ENCODE peak calls at places on chromosome X, in nine cellular contexts. One of them, this sample, is unnamed.

GRCh38 chrX:135974279-135974856 is 580 bp upstream of the MMGT1 start:
- DNase-seq in substantia nigra: peak; percentile 74
- DNase-seq in CD4-positive, CD25-positive, alpha-beta regulatory T cell: peak; percentile 67
- DNase-seq in non-pigmented ciliary epithelial cell: no peak
- DNase-seq in anterior cingulate cortex: peak; percentile 80
- DNase-seq in stimulated activated CD8-positive, alpha-beta memory T cell treated with anti-CD3 and anti-CD28 coated beads, Interleukin-15, amount 100 ng/mL, for 48 hours: peak; percentile 33
- DNase-seq in glutamatergic neuron: peak; percentile 80
- DNase-seq in CD8-positive, alpha-beta memory T cell: peak; percentile 81
- DNase-seq in ovary: peak; percentile 73
- DNase-seq in this sample: peak; percentile 14

GRCh38 chrX:28225508-28225907 is 244.3 kb upstream of the DCAF8L1 start:
- DNase-seq in substantia nigra: no peak
- DNase-seq in CD4-positive, CD25-positive, alpha-beta regulatory T cell: no peak
- DNase-seq in non-pigmented ciliary epithelial cell: no peak
- DNase-seq in anterior cingulate cortex: no peak
- DNase-seq in stimulated activated CD8-positive, alpha-beta memory T cell treated with anti-CD3 and anti-CD28 coated beads, Interleukin-15, amount 100 ng/mL, for 48 hours: no peak
- DNase-seq in glutamatergic neuron: no peak
- DNase-seq in CD8-positive, alpha-beta memory T cell: no peak
- DNase-seq in ovary: no peak
- DNase-seq in this sample: no peak

GRCh38 chrX:120302434-120302833 is 8.8 kb downstream of the TMEM255A start:
- DNase-seq in substantia nigra: peak; percentile 2
- DNase-seq in CD4-positive, CD25-positive, alpha-beta regulatory T cell: peak; percentile 81
- DNase-seq in non-pigmented ciliary epithelial cell: no peak
- DNase-seq in anterior cingulate cortex: no peak
- DNase-seq in stimulated activated CD8-positive, alpha-beta memory T cell treated with anti-CD3 and anti-CD28 coated beads, Interleukin-15, amount 100 ng/mL, for 48 hours: peak; percentile 22
- DNase-seq in glutamatergic neuron: no peak
- DNase-seq in CD8-positive, alpha-beta memory T cell: peak; percentile 77
- DNase-seq in ovary: no peak
- DNase-seq in this sample: peak; percentile 51

GRCh38 chrX:107503996-107504395 is 54.5 kb downstream of the FRMPD3 start:
- DNase-seq in substantia nigra: no peak
- DNase-seq in CD4-positive, CD25-positive, alpha-beta regulatory T cell: no peak
- DNase-seq in non-pigmented ciliary epithelial cell: no peak
- DNase-seq in anterior cingulate cortex: no peak
- DNase-seq in stimulated activated CD8-positive, alpha-beta memory T cell treated with anti-CD3 and anti-CD28 coated beads, Interleukin-15, amount 100 ng/mL, for 48 hours: no peak
- DNase-seq in glutamatergic neuron: no peak
- DNase-seq in CD8-positive, alpha-beta memory T cell: no peak
- DNase-seq in ovary: no peak
- DNase-seq in this sample: no peak

GRCh38 chrX:103792916-103793540 is 16.4 kb downstream of the PLP1 start:
- DNase-seq in substantia nigra: no peak
- DNase-seq in CD4-positive, CD25-positive, alpha-beta regulatory T cell: no peak
- DNase-seq in non-pigmented ciliary epithelial cell: no peak
- DNase-seq in anterior cingulate cortex: no peak
- DNase-seq in stimulated activated CD8-positive, alpha-beta memory T cell treated with anti-CD3 and anti-CD28 coated beads, Interleukin-15, amount 100 ng/mL, for 48 hours: no peak
- DNase-seq in glutamatergic neuron: no peak
- DNase-seq in CD8-positive, alpha-beta memory T cell: no peak
- DNase-seq in ovary: no peak
- DNase-seq in this sample: no peak

GRCh38 chrX:13386636-13387035 is 66.8 kb upstream of the ATXN3L start:
- DNase-seq in substantia nigra: no peak
- DNase-seq in CD4-positive, CD25-positive, alpha-beta regulatory T cell: no peak
- DNase-seq in non-pigmented ciliary epithelial cell: no peak
- DNase-seq in anterior cingulate cortex: no peak
- DNase-seq in stimulated activated CD8-positive, alpha-beta memory T cell treated with anti-CD3 and anti-CD28 coated beads, Interleukin-15, amount 100 ng/mL, for 48 hours: no peak
- DNase-seq in glutamatergic neuron: no peak
- DNase-seq in CD8-positive, alpha-beta memory T cell: no peak
- DNase-seq in ovary: no peak
- DNase-seq in this sample: no peak

GRCh38 chrX:7076245-7076661 is 71.3 kb upstream of the STS start:
- DNase-seq in substantia nigra: no peak
- DNase-seq in CD4-positive, CD25-positive, alpha-beta regulatory T cell: no peak
- DNase-seq in non-pigmented ciliary epithelial cell: no peak
- DNase-seq in anterior cingulate cortex: no peak
- DNase-seq in stimulated activated CD8-positive, alpha-beta memory T cell treated with anti-CD3 and anti-CD28 coated beads, Interleukin-15, amount 100 ng/mL, for 48 hours: no peak
- DNase-seq in glutamatergic neuron: no peak
- DNase-seq in CD8-positive, alpha-beta memory T cell: no peak
- DNase-seq in ovary: no peak
- DNase-seq in this sample: no peak

GRCh38 chrX:41605144-41605543 is 83.6 kb upstream of the GPR34 start:
- DNase-seq in substantia nigra: no peak
- DNase-seq in CD4-positive, CD25-positive, alpha-beta regulatory T cell: no peak
- DNase-seq in non-pigmented ciliary epithelial cell: no peak
- DNase-seq in anterior cingulate cortex: no peak
- DNase-seq in stimulated activated CD8-positive, alpha-beta memory T cell treated with anti-CD3 and anti-CD28 coated beads, Interleukin-15, amount 100 ng/mL, for 48 hours: no peak
- DNase-seq in glutamatergic neuron: no peak
- DNase-seq in CD8-positive, alpha-beta memory T cell: no peak
- DNase-seq in ovary: no peak
- DNase-seq in this sample: no peak

GRCh38 chrX:11458175-11458574 is 165.0 kb downstream of the AMELX start:
- DNase-seq in substantia nigra: no peak
- DNase-seq in CD4-positive, CD25-positive, alpha-beta regulatory T cell: no peak
- DNase-seq in non-pigmented ciliary epithelial cell: no peak
- DNase-seq in anterior cingulate cortex: no peak
- DNase-seq in stimulated activated CD8-positive, alpha-beta memory T cell treated with anti-CD3 and anti-CD28 coated beads, Interleukin-15, amount 100 ng/mL, for 48 hours: no peak
- DNase-seq in glutamatergic neuron: no peak
- DNase-seq in CD8-positive, alpha-beta memory T cell: no peak
- DNase-seq in ovary: no peak
- DNase-seq in this sample: no peak

GRCh38 chrX:100083146-100083715 is 326.8 kb downstream of the PCDH19 start:
- DNase-seq in substantia nigra: no peak
- DNase-seq in CD4-positive, CD25-positive, alpha-beta regulatory T cell: no peak
- DNase-seq in non-pigmented ciliary epithelial cell: no peak
- DNase-seq in anterior cingulate cortex: no peak
- DNase-seq in stimulated activated CD8-positive, alpha-beta memory T cell treated with anti-CD3 and anti-CD28 coated beads, Interleukin-15, amount 100 ng/mL, for 48 hours: no peak
- DNase-seq in glutamatergic neuron: no peak
- DNase-seq in CD8-positive, alpha-beta memory T cell: no peak
- DNase-seq in ovary: no peak
- DNase-seq in this sample: no peak

GRCh38 chrX:127112726-127113125 is 293.2 kb downstream of the PRR32 start:
- DNase-seq in substantia nigra: no peak
- DNase-seq in CD4-positive, CD25-positive, alpha-beta regulatory T cell: no peak
- DNase-seq in non-pigmented ciliary epithelial cell: no peak
- DNase-seq in anterior cingulate cortex: no peak
- DNase-seq in stimulated activated CD8-positive, alpha-beta memory T cell treated with anti-CD3 and anti-CD28 coated beads, Interleukin-15, amount 100 ng/mL, for 48 hours: no peak
- DNase-seq in glutamatergic neuron: no peak
- DNase-seq in CD8-positive, alpha-beta memory T cell: no peak
- DNase-seq in ovary: no peak
- DNase-seq in this sample: no peak

GRCh38 chrX:53594354-53594753 is 92.2 kb downstream of the HUWE1 start:
- DNase-seq in substantia nigra: no peak
- DNase-seq in CD4-positive, CD25-positive, alpha-beta regulatory T cell: no peak
- DNase-seq in non-pigmented ciliary epithelial cell: peak; percentile 35
- DNase-seq in anterior cingulate cortex: no peak
- DNase-seq in stimulated activated CD8-positive, alpha-beta memory T cell treated with anti-CD3 and anti-CD28 coated beads, Interleukin-15, amount 100 ng/mL, for 48 hours: no peak
- DNase-seq in glutamatergic neuron: no peak
- DNase-seq in CD8-positive, alpha-beta memory T cell: no peak
- DNase-seq in ovary: no peak
- DNase-seq in this sample: no peak